ENCODE peak calls at places on chromosomes 6 and 20, in five cellular contexts. Y, X, I, A and G are unnamed samples. For H3K36me3, the result is how much of the 10 kb centered on the place peaks cover.

GRCh38 chr6:150777731-150778130 is 87.8 kb upstream of the MTHFD1L start:
- DNase-seq in A (no peak), Y (no peak), X (no peak), I (no peak), G (no peak)

GRCh38 chr6:20877008-20877937 is 343.0 kb downstream of the CDKAL1 start:
- DNase-seq in I (peak), A (peak), Y (no peak), X (no peak), G (peak)

GRCh38 chr20:1761116-1761515 is 103.5 kb upstream of the SIRPG start:
- DNase-seq in Y (no peak), A (no peak), X (no peak), I (peak), G (peak)

GRCh38 chr20:51373713-51374481 is 168.6 kb downstream of the NFATC2 start:
- DNase-seq in I (no peak), Y (no peak), A (no peak), X (no peak), G (no peak)

GRCh38 chr6:89797317-89797716 is 22.3 kb downstream of the MDN1 start:
- DNase-seq in Y (no peak), A (no peak), X (no peak), I (no peak), G (no peak)

GRCh38 chr6:37990762-37991525 is 171.4 kb downstream of the ZFAND3 start:
- DNase-seq in Y (peak), I (peak), X (no peak), A (no peak), G (peak)

GRCh38 chr6:141103246-141103645 is 1029.5 kb upstream of the GJE1 start:
- DNase-seq in Y (no peak), I (peak), A (no peak), X (no peak), G (peak)

GRCh38 chr6:99568103-99568933 is at the start of gene CCNC:
- DNase-seq in Y (peak), A (peak), I (peak), X (peak), G (peak)

GRCh38 chr6:28810655-28811053 is 113.1 kb downstream of the TRIM27 start:
- DNase-seq in A (no peak), X (no peak), Y (no peak), I (no peak), G (no peak)

GRCh38 chr20:6583134-6583738 is 184.2 kb upstream of the BMP2 start:
- DNase-seq in I (peak), X (no peak), A (no peak), Y (peak), G (peak)

GRCh38 chr6:142356271-142356938 is 54.6 kb downstream of the ADGRG6 start:
- DNase-seq in X (no peak), A (no peak), Y (no peak), I (peak), G (no peak)

GRCh38 chr20:61112515-61112914 is 139.5 kb upstream of the CDH4 start:
- DNase-seq in X (no peak), Y (no peak), A (no peak), I (no peak), G (no peak)

GRCh38 chr6:55882731-55883595 is 7.6 kb upstream of the BMP5 start:
- DNase-seq in A (no peak), X (no peak), I (peak), Y (no peak), G (peak)

GRCh38 chr6:24859608-24860007 is 60.9 kb upstream of the ARMH2 start:
- DNase-seq in Y (no peak), X (no peak), A (no peak), I (no peak), G (peak)

GRCh38 chr20:35277531-35278395 is at the start of gene MMP24OS:
- DNase-seq in A (peak), Y (peak), X (peak), I (peak), G (peak)

GRCh38 chr20:35279533-35280174 is 1.7 kb upstream of the MMP24OS start:
- DNase-seq in X (no peak), I (no peak), A (no peak), Y (no peak), G (no peak)

GRCh38 chr20:35277127-35277526 is 795 bp downstream of the MMP24OS start:
- DNase-seq in X (no peak), I (no peak), A (no peak), Y (no peak), G (no peak)

GRCh38 chr20:35280523-35280922 is 2.6 kb upstream of the MMP24OS start:
- DNase-seq in X (no peak), Y (no peak), A (no peak), I (no peak), G (no peak)

DNA sequence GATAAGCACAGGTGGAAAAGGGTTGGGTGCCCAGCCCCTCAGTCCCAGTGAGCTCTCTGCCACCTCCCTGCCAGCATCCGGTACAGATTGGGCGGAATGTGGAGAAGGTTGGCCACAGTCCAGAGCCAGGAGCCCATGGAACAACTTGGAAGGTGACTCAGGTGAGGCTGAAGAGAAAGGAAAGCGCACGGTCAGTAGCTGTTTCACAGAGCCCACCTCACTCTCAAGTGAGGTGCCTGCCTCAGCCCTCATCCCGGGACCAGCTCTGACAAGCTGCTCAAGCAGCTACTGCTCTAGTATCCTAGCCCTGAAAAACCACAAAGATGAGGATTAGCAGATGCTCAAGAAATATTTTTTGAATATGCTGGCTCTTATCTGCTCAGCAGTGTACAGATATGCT is 1.1 kb upstream of the MMP24OS start:
- DNase-seq in I (peak), A (no peak), X (no peak), Y (no peak), G (peak)
- H3K36me3 ChIP-seq in I (under half), A (under half), X (under half), Y (under half), G (under half)

GRCh38 chr6:129659590-129660345 is 50.2 kb downstream of the ARHGAP18 start:
- DNase-seq in Y (peak), I (no peak), X (no peak), A (no peak), G (no peak)
- H3K4me3 ChIP-seq in Y (peak), I (no peak), X (no peak), A (no peak), G (no peak)

GRCh38 chr6:160069459-160069858 is 52.2 kb upstream of the SLC22A1 start:
- DNase-seq in I (no peak), Y (no peak), A (no peak), X (no peak), G (no peak)
- H3K36me3 ChIP-seq in I (under half), Y (under half), A (half or more), X (half or more), G (half or more)

GRCh38 chr6:118932421-118932820 is 2.5 kb downstream of the MCM9 start:
- DNase-seq in A (no peak), X (no peak), I (no peak), Y (no peak), G (no peak)

GRCh38 chr6:118936304-118936703 is 1.3 kb upstream of the MCM9 start:
- DNase-seq in Y (no peak), A (no peak), X (no peak), I (no peak), G (no peak)

GRCh38 chr6:118933855-118934460 is 1.0 kb downstream of the MCM9 start:
- DNase-seq in I (no peak), A (no peak), X (no peak), Y (no peak), G (no peak)

GRCh38 chr6:118934461-118935330 is at the start of gene MCM9:
- DNase-seq in X (peak), I (peak), A (peak), Y (peak), G (peak)

DNA sequence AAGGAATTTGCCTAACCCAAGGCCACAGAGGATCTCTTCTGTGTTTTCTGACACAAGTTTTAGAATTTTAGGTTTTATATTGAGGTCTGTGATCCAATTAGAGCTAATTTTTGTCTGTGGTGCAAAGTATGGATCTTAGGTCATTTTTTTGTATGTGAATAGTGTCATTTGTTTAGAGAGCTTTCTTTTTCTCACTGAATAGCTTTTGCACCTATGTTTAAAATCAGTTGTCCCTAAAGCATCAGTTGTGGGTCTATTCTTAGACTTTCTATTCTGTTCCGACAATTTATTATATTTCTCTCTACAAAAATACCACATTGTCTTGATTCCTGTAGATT is 341 bp upstream of the MCM9 start:
- DNase-seq in I (no peak), Y (no peak), X (no peak), A (no peak), G (no peak)
- H3K4me3 ChIP-seq in I (peak), Y (peak), X (peak), A (peak), G (peak)

DNA sequence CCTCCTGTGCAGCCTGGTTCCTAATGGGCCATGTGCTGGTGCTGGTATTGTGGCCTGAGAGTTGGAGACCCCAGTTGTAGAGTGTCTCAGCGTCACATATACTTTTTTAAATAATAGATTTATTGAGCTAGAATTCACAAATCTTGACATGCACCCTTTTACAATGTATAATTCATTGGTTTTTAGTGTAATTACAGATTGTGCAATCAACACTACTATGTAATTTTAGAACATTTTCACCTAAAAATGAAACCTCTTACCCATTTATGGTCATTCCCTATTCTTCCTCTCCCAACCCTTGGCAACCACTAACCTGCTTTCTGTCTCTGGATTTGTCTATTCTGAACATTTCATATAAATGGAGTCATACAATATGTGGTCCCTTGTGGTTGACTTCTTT is 10.6 kb downstream of the PRIM2 start:
- DNase-seq in Y (no peak), A (no peak), I (no peak), X (no peak), G (no peak)
- H3K36me3 ChIP-seq in Y (under half), A (half or more), I (half or more), X (under half), G (under half)

DNA sequence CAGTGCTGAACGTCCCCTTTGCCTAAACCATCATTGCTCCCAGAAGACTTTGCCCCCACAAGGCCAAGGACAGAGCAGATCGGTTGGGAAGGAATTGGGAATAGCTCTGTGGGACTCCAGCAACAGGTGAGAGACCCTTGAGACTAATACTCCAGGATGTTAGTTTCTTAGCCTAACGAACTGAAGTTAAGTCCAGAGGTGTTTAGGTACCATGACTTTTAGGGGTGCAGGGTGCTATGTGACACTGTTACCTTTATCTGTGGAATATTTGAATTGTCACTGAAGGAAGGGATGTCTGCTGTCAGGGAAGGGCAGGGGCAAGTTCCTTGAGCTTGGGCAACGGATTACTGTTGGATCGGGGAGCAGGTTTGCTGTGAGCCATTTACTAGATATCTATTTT is 1.9 kb downstream of the BLCAP start:
- DNase-seq in X (no peak), Y (no peak), A (no peak), I (peak), G (no peak)
- H3K4me3 ChIP-seq in X (no peak), Y (peak), A (peak), I (peak), G (peak)

GRCh38 chr6:164911151-164911550 is 398.3 kb downstream of the C6orf118 start:
- DNase-seq in I (no peak), A (no peak), Y (no peak), X (no peak), G (no peak)
- H3K36me3 ChIP-seq in I (under half), A (under half), Y (under half), X (under half), G (under half)

GRCh38 chr6:147949981-147950622 is 392.5 kb upstream of the SASH1 start:
- DNase-seq in I (no peak), A (no peak), Y (no peak), X (no peak), G (no peak)
- H3K4me3 ChIP-seq in I (no peak), A (peak), Y (no peak), X (no peak), G (no peak)

GRCh38 chr20:434661-435419 is 26.7 kb downstream of the RBCK1 start:
- DNase-seq in X (no peak), I (no peak), Y (no peak), A (no peak), G (no peak)
- H3K36me3 ChIP-seq in X (under half), I (under half), Y (under half), A (half or more), G (under half)